ENCODE peak calls at places on chromosome 20, in ten cellular contexts. K is A673; H is fibroblast of mammary gland; J is GM23248; P is CD8-positive, alpha-beta T cell; V is Peyer's patch; X is right lobe of liver; S is prostate gland; A is pancreas; Z is mammary epithelial cell. U is an unnamed sample.

GRCh38 chr20:53859684-53860083 is 210.7 kb downstream of the BCAS1 start:
- DNase-seq in V (no peak), Z (no peak), S (no peak), P (no peak), J (peak), X (no peak), H (peak), A (peak), K (no peak), U (no peak)

GRCh38 chr20:13130707-13131103 is 90.4 kb upstream of the ISM1 start:
- DNase-seq in A (no peak), V (no peak), J (no peak), K (no peak), H (no peak), Z (no peak), S (no peak), P (no peak), X (no peak), U (no peak)

GRCh38 chr20:56516631-56517030 is 7.9 kb upstream of the FAM209A start:
- DNase-seq in V (no peak), K (no peak), Z (no peak), H (no peak), A (no peak), S (no peak), J (no peak), P (no peak), X (no peak), U (no peak)

GRCh38 chr20:54172532-54172855 is 1.3 kb downstream of the CYP24A1 start:
- DNase-seq in Z (no peak), H (no peak), V (no peak), X (no peak), S (no peak), A (no peak), P (no peak), K (no peak), J (no peak), U (no peak)

GRCh38 chr20:20699917-20700316 is 12.5 kb downstream of the RALGAPA2 start:
- DNase-seq in K (no peak), X (no peak), Z (no peak), J (no peak), A (no peak), H (no peak), S (no peak), P (no peak), V (no peak), U (no peak)

GRCh38 chr20:46151936-46152335 is 33.8 kb downstream of the CD40 start:
- DNase-seq in A (no peak), H (no peak), J (no peak), Z (no peak), S (no peak), P (no peak), V (no peak), X (no peak), K (no peak), U (peak)

GRCh38 chr20:54355631-54356280 is 119.6 kb upstream of the DOK5 start:
- DNase-seq in S (no peak), J (no peak), A (no peak), P (no peak), K (no peak), Z (peak), H (peak), X (no peak), V (no peak), U (no peak)

GRCh38 chr20:35917077-35917476 is 37.2 kb downstream of the SCAND1 start:
- DNase-seq in H (no peak), X (no peak), A (no peak), K (no peak), P (no peak), S (no peak), V (no peak), Z (no peak), J (no peak), U (no peak)

GRCh38 chr20:24494460-24494920 is 25.1 kb downstream of the SYNDIG1 start:
- DNase-seq in S (no peak), Z (no peak), H (no peak), A (no peak), K (no peak), P (no peak), X (no peak), J (no peak), V (no peak), U (peak)

GRCh38 chr20:9214676-9215075 is 145.8 kb downstream of the PLCB4 start:
- DNase-seq in S (no peak), Z (peak), X (no peak), V (no peak), A (no peak), P (no peak), K (no peak), H (peak), J (peak), U (no peak)

DNA sequence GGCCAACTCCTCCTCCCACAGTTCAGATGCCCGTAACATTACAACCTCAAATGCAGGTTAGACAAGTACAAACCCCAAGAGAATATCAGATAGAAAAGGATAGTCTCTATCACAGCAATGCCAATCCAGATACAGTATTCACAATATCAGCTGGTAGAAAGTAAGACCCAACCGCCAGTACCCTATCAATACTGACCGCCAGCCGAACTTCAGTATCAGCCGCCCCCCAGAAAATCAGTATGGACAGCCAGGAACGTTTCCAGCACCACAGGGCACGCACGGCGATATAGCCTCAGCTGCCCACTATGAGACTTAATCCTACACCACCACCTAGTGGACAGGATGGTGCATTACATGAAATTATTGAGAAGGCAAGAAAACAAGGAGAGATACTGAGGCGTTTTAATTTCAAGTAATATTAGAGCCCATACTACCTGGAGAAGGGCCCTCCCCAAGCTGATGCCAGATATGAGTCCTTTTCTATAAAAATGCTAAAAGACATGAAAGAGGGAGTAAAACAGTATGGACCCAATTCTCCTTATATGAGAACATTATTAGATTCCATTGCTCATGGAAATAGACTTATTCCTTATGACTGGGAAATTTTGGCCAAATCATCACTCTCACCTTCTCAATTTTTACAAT is 17.6 kb upstream of the EIF2S2 start:
- DNase-seq in V (no peak), P (peak), H (peak), J (peak), S (peak), Z (peak), K (peak), A (peak), X (peak), U (peak)
- H3K4me3 ChIP-seq in V (no peak), P (no peak), H (no peak), J (no peak), S (no peak), Z (no peak), K (peak), A (no peak), X (no peak), U (no peak)

GRCh38 chr20:41669708-41670263 is 51.6 kb upstream of the CHD6 start:
- DNase-seq in K (no peak), X (no peak), A (no peak), P (no peak), J (peak), S (no peak), V (no peak), H (no peak), Z (peak), U (peak)

GRCh38 chr20:41668057-41668749 is 50.0 kb upstream of the CHD6 start:
- DNase-seq in A (no peak), H (no peak), K (no peak), V (no peak), X (no peak), P (no peak), Z (no peak), S (no peak), J (no peak), U (no peak)

GRCh38 chr20:41664584-41664983 is 46.4 kb upstream of the CHD6 start:
- DNase-seq in H (peak), S (no peak), K (peak), V (no peak), X (no peak), Z (no peak), A (no peak), P (no peak), J (peak), U (no peak)
- H3K4me3 ChIP-seq in H (no peak), S (no peak), K (no peak), V (no peak), X (no peak), Z (no peak), A (no peak), P (no peak), J (no peak), U (no peak)

GRCh38 chr20:48825551-48825885 is 2.3 kb downstream of the PREX1 start:
- DNase-seq in P (no peak), Z (no peak), S (no peak), V (no peak), H (no peak), K (peak), J (no peak), A (no peak), X (no peak), U (no peak)
- H3K4me3 ChIP-seq in P (peak), Z (no peak), S (no peak), V (peak), H (no peak), K (peak), J (no peak), A (no peak), X (peak), U (peak)

DNA sequence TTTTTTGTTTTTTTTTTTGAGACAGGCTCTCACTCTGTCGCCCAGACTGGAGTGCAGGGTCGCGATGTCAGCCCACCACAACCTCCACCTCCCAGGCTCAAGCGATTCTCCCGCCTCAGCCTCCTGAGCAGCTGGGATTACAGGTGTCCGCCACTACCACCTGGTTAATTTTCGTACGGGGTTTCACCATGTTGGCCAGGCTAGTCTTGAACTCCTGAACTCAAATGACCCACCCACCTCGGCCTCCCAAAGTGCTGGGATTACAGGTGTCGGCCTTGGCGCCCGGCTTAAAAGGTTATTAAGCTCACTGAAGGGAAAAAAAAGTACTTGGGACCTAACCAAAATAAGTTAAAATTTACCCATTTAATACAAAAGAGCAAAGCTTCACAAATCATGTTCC is 1.9 kb downstream of the TCFL5 start:
- DNase-seq in V (no peak), A (no peak), X (no peak), J (no peak), P (no peak), Z (no peak), K (no peak), S (no peak), H (no peak), U (no peak)
- H3K4me3 ChIP-seq in V (no peak), A (no peak), X (no peak), J (peak), P (no peak), Z (peak), K (peak), S (no peak), H (peak), U (peak)

DNA sequence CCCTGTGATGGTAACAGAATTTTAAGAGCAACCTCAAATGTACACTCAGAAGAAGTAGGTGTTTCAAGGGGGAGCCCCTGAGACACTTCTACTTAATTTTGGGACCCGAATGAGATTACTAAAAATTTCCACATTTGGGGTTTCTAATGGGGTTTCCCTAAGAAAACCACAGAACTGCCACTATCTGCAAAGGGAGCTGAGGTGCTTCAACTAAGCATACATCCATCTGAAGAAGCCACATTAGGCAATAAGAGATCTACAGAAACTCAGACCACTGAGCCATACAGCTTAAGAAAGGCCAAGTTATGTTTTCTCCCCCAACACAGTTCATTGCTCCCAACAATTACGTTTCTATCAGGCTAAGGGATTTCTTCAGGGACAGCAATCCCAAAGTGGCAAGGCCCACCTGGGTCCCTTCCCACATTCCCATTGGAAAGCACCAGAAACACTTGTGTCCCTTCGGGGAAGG is 5.2 kb downstream of the BCL2L1 start:
- DNase-seq in A (no peak), K (no peak), J (no peak), V (no peak), P (no peak), S (no peak), X (no peak), H (no peak), Z (no peak), U (no peak)
- H3K4me3 ChIP-seq in A (no peak), K (no peak), J (peak), V (no peak), P (no peak), S (no peak), X (no peak), H (peak), Z (no peak), U (no peak)

DNA sequence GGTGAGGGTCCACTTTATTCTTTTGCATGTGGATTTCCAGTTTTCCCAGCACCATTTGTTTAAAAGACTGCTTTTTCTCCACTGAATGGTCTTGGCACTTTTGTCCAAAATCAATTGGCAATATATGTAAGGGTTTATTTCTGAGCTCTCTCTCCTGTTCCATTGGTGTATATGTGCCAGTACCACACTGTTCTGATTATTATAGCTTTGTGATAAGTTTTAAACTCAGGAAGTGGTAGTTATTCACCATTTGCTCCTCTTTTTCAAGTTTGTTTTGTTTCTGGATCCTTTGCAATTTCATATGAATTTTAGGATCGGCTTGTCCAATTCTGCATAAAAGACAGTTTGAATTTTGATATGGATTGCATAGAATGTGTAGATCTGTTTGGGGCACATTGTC is 4.4 kb downstream of the ZGPAT start:
- DNase-seq in K (no peak), P (no peak), A (no peak), Z (no peak), X (no peak), S (no peak), V (no peak), H (no peak), J (no peak), U (no peak)
- H3K4me3 ChIP-seq in K (no peak), P (no peak), A (no peak), Z (no peak), X (no peak), S (no peak), V (no peak), H (no peak), J (no peak), U (no peak)

GRCh38 chr20:2695206-2695983 is 2.8 kb downstream of the EBF4 start:
- DNase-seq in J (no peak), X (no peak), P (no peak), H (no peak), A (no peak), K (no peak), S (no peak), Z (no peak), V (no peak), U (peak)

GRCh38 chr20:2692886-2693285 is 306 bp downstream of the EBF4 start:
- DNase-seq in H (no peak), A (no peak), K (no peak), Z (no peak), J (peak), X (no peak), P (no peak), V (no peak), S (no peak), U (peak)

GRCh38 chr20:2694519-2694918 is 1.9 kb downstream of the EBF4 start:
- DNase-seq in Z (no peak), P (no peak), S (no peak), J (no peak), A (no peak), K (no peak), V (no peak), X (no peak), H (no peak), U (peak)

GRCh38 chr20:2693286-2693995 is 861 bp downstream of the EBF4 start:
- DNase-seq in J (peak), P (peak), Z (no peak), K (peak), A (no peak), H (no peak), V (no peak), X (no peak), S (peak), U (peak)

DNA sequence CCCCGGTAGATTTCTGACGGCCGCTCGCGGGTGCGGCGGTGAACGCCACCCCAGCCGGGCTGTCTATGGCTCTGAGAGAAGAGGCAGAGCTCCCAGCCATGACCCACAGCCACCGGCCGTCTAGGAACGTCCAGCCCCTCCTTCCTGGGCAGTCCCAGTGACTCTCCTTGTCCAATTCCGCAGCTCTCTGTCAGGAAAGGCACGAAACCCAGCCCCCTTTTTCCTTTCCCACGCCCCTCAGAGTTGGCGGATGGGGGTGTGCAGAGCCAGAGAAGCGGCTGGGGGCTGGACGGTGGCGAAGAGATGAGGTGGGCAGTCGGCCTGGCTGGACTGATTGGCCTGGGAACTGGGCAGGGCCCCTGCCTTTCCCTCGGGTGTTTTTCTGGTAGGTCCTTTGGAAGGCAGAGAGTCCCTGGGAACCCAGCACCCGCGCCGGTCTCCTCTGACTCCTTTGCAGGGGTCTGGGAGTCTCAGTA is 1.5 kb downstream of the EBF4 start:
- DNase-seq in P (no peak), A (no peak), H (no peak), V (no peak), J (no peak), K (no peak), X (no peak), Z (no peak), S (no peak), U (no peak)
- H3K4me3 ChIP-seq in P (no peak), A (no peak), H (no peak), V (no peak), J (no peak), K (peak), X (no peak), Z (no peak), S (peak), U (no peak)

GRCh38 chr20:57678340-57678739 is 31.5 kb downstream of the PMEPA1 start:
- DNase-seq in Z (no peak), S (no peak), H (no peak), P (no peak), K (no peak), A (no peak), J (no peak), V (no peak), X (no peak), U (no peak)
- H3K4me3 ChIP-seq in Z (no peak), S (no peak), H (no peak), P (no peak), K (no peak), A (no peak), J (no peak), V (no peak), X (no peak), U (no peak)